ENCODE peak calls at places on chromosomes 3 and 15, in eight cellular contexts. D, E, F, Z, Q, H, W and T are unnamed samples.

GRCh38 chr3:50617911-50618481 is 1.0 kb downstream of the MAPKAPK3 start:
- DNase-seq in D (no peak), E (no peak), F (no peak), Z (peak; percentile 13), Q (no peak), H (no peak), W (no peak), T (no peak)

GRCh38 chr3:47647550-47647949 is 68.9 kb upstream of the CSPG5 start:
- DNase-seq in D (no peak), E (no peak), F (no peak), Z (no peak), Q (no peak), H (no peak), W (no peak), T (no peak)

GRCh38 chr15:40902605-40903561 is 8.6 kb downstream of the VPS18 start:
- DNase-seq in D (no peak), E (no peak), F (no peak), Z (no peak), Q (no peak), H (no peak), W (no peak), T (no peak)

GRCh38 chr15:91032919-91033803 is 10.8 kb upstream of the VPS33B start:
- DNase-seq in D (peak; percentile 39), E (no peak), F (peak; percentile 29), Z (peak; percentile 29), Q (peak; percentile 31), H (no peak), W (peak; percentile 42), T (peak; percentile 41)

GRCh38 chr3:134463676-134464611 is 21.8 kb downstream of the ANAPC13 start:
- DNase-seq in D (no peak), E (no peak), F (no peak), Z (peak; percentile 98), Q (no peak), H (no peak), W (no peak), T (peak; percentile 26)

GRCh38 chr3:108004647-108005046 is 86.2 kb downstream of the CD47 start:
- DNase-seq in D (no peak), E (no peak), F (no peak), Z (no peak), Q (no peak), H (no peak), W (no peak), T (no peak)

GRCh38 chr3:140505256-140505655 is 172.6 kb upstream of the TRIM42 start:
- DNase-seq in D (no peak), E (no peak), F (no peak), Z (no peak), Q (peak; percentile 2), H (no peak), W (no peak), T (no peak)

GRCh38 chr3:133367956-133368355 is 31.9 kb upstream of the BFSP2 start:
- DNase-seq in D (no peak), E (no peak), F (no peak), Z (no peak), Q (no peak), H (no peak), W (no peak), T (no peak)

GRCh38 chr15:42012937-42013482 is 7.8 kb downstream of the PLA2G4E start:
- DNase-seq in D (no peak), E (no peak), F (no peak), Z (no peak), Q (no peak), H (no peak), W (no peak), T (no peak)

GRCh38 chr3:133932009-133932408 is 36.3 kb upstream of the RAB6B start:
- DNase-seq in D (no peak), E (no peak), F (no peak), Z (no peak), Q (no peak), H (no peak), W (no peak), T (no peak)

GRCh38 chr15:71937650-71938311 is 127.4 kb downstream of the NR2E3 start:
- DNase-seq in D (no peak), E (no peak), F (no peak), Z (no peak), Q (no peak), H (no peak), W (no peak), T (no peak)

GRCh38 chr3:134155456-134155855 is 95.2 kb downstream of the RYK start:
- DNase-seq in D (no peak), E (no peak), F (no peak), Z (no peak), Q (no peak), H (no peak), W (no peak), T (no peak)

GRCh38 chr3:45236964-45237363 is 10.9 kb upstream of the TMEM158 start:
- DNase-seq in D (no peak), E (no peak), F (no peak), Z (no peak), Q (no peak), H (no peak), W (no peak), T (no peak)

GRCh38 chr15:35925634-35926380 is 379.8 kb upstream of the DPH6 start:
- DNase-seq in D (no peak), E (no peak), F (no peak), Z (peak; percentile 44), Q (no peak), H (no peak), W (no peak), T (no peak)

GRCh38 chr3:106183762-106184391 is 315.1 kb upstream of the CBLB start:
- DNase-seq in D (no peak), E (no peak), F (no peak), Z (peak; percentile 39), Q (no peak), H (no peak), W (no peak), T (peak; percentile 51)

GRCh38 chr15:89822951-89823701 is 8.5 kb upstream of the ANPEP start:
- DNase-seq in D (no peak), E (no peak), F (no peak), Z (peak; percentile 78), Q (no peak), H (no peak), W (no peak), T (no peak)

GRCh38 chr3:71593106-71593505 is 9.6 kb upstream of the FOXP1 start:
- DNase-seq in D (no peak), E (no peak), F (no peak), Z (no peak), Q (no peak), H (no peak), W (no peak), T (no peak)

GRCh38 chr3:32951410-32951811 is at the start of gene CCR4:
- DNase-seq in D (peak; percentile 11), E (no peak), F (peak; percentile 47), Z (no peak), Q (no peak), H (peak; percentile 11), W (peak; percentile 63), T (no peak)

GRCh38 chr15:90209591-90209990 is 8.5 kb downstream of the SEMA4B start:
- DNase-seq in D (no peak), E (no peak), F (no peak), Z (no peak), Q (no peak), H (no peak), W (no peak), T (peak; percentile 92)

GRCh38 chr15:58240191-58240932 is 102.2 kb downstream of the AQP9 start:
- DNase-seq in D (no peak), E (no peak), F (no peak), Z (no peak), Q (no peak), H (no peak), W (no peak), T (no peak)

GRCh38 chr3:16266714-16267113 is 1.7 kb downstream of the OXNAD1 start:
- DNase-seq in D (no peak), E (no peak), F (no peak), Z (no peak), Q (no peak), H (no peak), W (no peak), T (no peak)